ENCODE peak calls at places on chromosomes 11 and 22, in eight cellular contexts. N is colonic mucosa, A is caudate nucleus, S is lower lobe of right lung, K is HCT116, B is kidney, C is spleen, E is right lobe of liver. V is an unnamed sample.

GRCh38 chr22:29394931-29395581 is 6.7 kb upstream of the AP1B1 start:
- DNase-seq in N (peak; percentile 77), A (no peak), S (peak; percentile 65), K (peak; percentile 48), B (no peak), C (peak; percentile 85), E (peak; percentile 64), V (peak; percentile 70)

GRCh38 chr11:95891423-95892177 is 32.3 kb downstream of the MTMR2 start:
- DNase-seq in N (no peak), A (no peak), S (no peak), K (no peak), B (no peak), C (no peak), E (no peak), V (peak; percentile 64)

GRCh38 chr11:59173964-59174663 is 2.2 kb downstream of the DTX4 start:
- DNase-seq in N (peak; percentile 92), A (no peak), S (peak; percentile 80), K (no peak), B (peak; percentile 85), C (no peak), E (peak; percentile 88), V (no peak)

GRCh38 chr11:125211191-125211953 is 46.8 kb downstream of the PKNOX2 start:
- DNase-seq in N (no peak), A (no peak), S (no peak), K (no peak), B (no peak), C (peak; percentile 51), E (no peak), V (no peak)

GRCh38 chr11:68044145-68044813 is 5.5 kb downstream of the TCIRG1 start:
- DNase-seq in N (no peak), A (no peak), S (peak; percentile 34), K (no peak), B (no peak), C (peak; percentile 73), E (no peak), V (no peak)

GRCh38 chr11:115466122-115466521 is 38.1 kb downstream of the CADM1 start:
- DNase-seq in N (no peak), A (no peak), S (no peak), K (no peak), B (no peak), C (no peak), E (no peak), V (no peak)

GRCh38 chr22:44901301-44901700 is 108.5 kb downstream of the PHF21B start:
- DNase-seq in N (no peak), A (no peak), S (no peak), K (peak; percentile 7), B (no peak), C (no peak), E (no peak), V (no peak)

GRCh38 chr11:41431784-41432183 is 27.7 kb downstream of the LRRC4C start:
- DNase-seq in N (no peak), A (no peak), S (no peak), K (no peak), B (no peak), C (no peak), E (no peak), V (no peak)

GRCh38 chr11:36532908-36533601 is 23.0 kb upstream of the TRAF6 start:
- DNase-seq in N (no peak), A (no peak), S (no peak), K (no peak), B (no peak), C (no peak), E (no peak), V (peak; percentile 55)

GRCh38 chr11:124717786-124718634 is 21.7 kb upstream of the NRGN start:
- DNase-seq in N (no peak), A (no peak), S (peak; percentile 62), K (no peak), B (peak; percentile 71), C (peak; percentile 74), E (no peak), V (no peak)

GRCh38 chr11:120995184-120995583 is 28.7 kb upstream of the TBCEL start:
- DNase-seq in N (no peak), A (no peak), S (no peak), K (no peak), B (no peak), C (no peak), E (no peak), V (no peak)

GRCh38 chr11:121291896-121292502 is 572 bp upstream of the SC5D start:
- DNase-seq in N (no peak), A (no peak), S (no peak), K (no peak), B (no peak), C (no peak), E (no peak), V (no peak)

GRCh38 chr22:41401781-41402648 is 20.3 kb downstream of the TEF start:
- DNase-seq in N (peak; percentile 83), A (no peak), S (peak; percentile 81), K (no peak), B (peak; percentile 84), C (no peak), E (peak; percentile 92), V (peak; percentile 6)

GRCh38 chr11:104694259-104695070 is 203.8 kb downstream of the CASP12 start:
- DNase-seq in N (no peak), A (no peak), S (no peak), K (no peak), B (no peak), C (no peak), E (no peak), V (peak; percentile 54)

GRCh38 chr11:102783016-102783415 is 2.6 kb upstream of the MMP10 start:
- DNase-seq in N (no peak), A (no peak), S (no peak), K (no peak), B (no peak), C (no peak), E (no peak), V (no peak)

GRCh38 chr22:39244496-39245129 is at the start of gene PDGFB:
- DNase-seq in N (peak; percentile 42), A (no peak), S (no peak), K (no peak), B (no peak), C (no peak), E (no peak), V (no peak)

GRCh38 chr11:845872-846271 is 3.2 kb downstream of the TSPAN4 start:
- DNase-seq in N (no peak), A (no peak), S (no peak), K (no peak), B (no peak), C (no peak), E (no peak), V (no peak)

GRCh38 chr11:61959678-61960077 is 7.8 kb downstream of the FTH1 start:
- DNase-seq in N (no peak), A (no peak), S (no peak), K (no peak), B (peak; percentile 36), C (peak; percentile 71), E (no peak), V (no peak)

GRCh38 chr11:76443254-76443935 is 1.4 kb upstream of the EMSY start:
- DNase-seq in N (no peak), A (no peak), S (no peak), K (no peak), B (no peak), C (no peak), E (no peak), V (no peak)

DNA sequence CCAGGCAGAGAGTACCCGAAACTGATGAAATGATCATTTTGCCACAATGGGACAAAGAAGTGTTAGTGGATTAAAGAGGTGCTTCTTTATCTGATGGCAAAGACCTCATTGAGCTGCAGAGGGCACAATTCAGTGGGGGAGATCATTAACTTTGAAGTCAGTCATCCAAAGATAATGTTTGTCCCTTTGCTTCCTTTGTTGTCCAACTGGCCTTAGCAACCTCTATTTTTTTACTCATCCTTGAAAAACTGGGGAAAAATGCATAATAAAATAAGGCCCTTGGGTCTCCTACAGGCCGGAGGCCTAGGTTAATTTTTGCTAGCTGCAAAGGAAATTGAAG is 86.9 kb upstream of the HTATIP2 start:
- DNase-seq in N (no peak), A (no peak), S (no peak), K (no peak), B (no peak), C (no peak), E (no peak), V (no peak)
- H3K27ac ChIP-seq in N (no peak overlapping the region), A (no peak overlapping the region), S (no peak overlapping the region), K (no peak overlapping the region), B (no peak overlapping the region), C (no peak overlapping the region), E (no peak overlapping the region), V (no peak overlapping the region)

GRCh38 chr11:114063149-114063828 is 3.8 kb downstream of the ZBTB16 start:
- DNase-seq in N (no peak), A (no peak), S (no peak), K (no peak), B (no peak), C (no peak), E (no peak), V (no peak)

GRCh38 chr11:114065094-114065493 is 5.6 kb downstream of the ZBTB16 start:
- DNase-seq in N (no peak), A (no peak), S (no peak), K (no peak), B (no peak), C (no peak), E (no peak), V (no peak)

GRCh38 chr11:114062272-114062671 is 2.8 kb downstream of the ZBTB16 start:
- DNase-seq in N (no peak), A (no peak), S (no peak), K (no peak), B (no peak), C (no peak), E (no peak), V (no peak)

GRCh38 chr11:114064216-114064615 is 4.7 kb downstream of the ZBTB16 start:
- DNase-seq in N (no peak), A (no peak), S (no peak), K (no peak), B (no peak), C (no peak), E (peak; percentile 87), V (no peak)

GRCh38 chr11:114063829-114064201 is 4.3 kb downstream of the ZBTB16 start:
- DNase-seq in N (no peak), A (no peak), S (no peak), K (no peak), B (no peak), C (no peak), E (no peak), V (no peak)
- H3K27ac ChIP-seq in N (no peak overlapping the region), A (no peak overlapping the region), S (peak overlapping the region; percentile 31), K (no peak overlapping the region), B (no peak overlapping the region), C (no peak overlapping the region), E (no peak overlapping the region), V (no peak overlapping the region)

DNA sequence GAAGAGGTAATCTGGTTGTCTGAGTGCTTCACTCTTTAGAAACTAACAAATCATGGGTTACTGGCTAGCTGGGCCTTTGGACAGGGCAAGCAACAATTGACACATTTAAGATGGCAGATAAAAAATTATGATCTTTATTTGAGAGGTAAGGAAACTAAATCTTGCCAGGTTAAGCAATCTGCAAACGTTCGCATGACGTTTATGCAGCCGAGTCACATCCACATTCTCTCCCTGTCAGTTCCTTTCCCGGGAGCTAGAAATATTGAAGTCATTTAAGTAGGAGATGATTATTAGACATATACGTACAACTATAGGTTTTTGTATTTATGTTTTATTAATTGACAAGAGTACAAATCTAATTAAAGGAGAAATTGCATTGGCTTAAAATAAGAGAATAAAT is 57.4 kb upstream of the RCN1 start:
- DNase-seq in N (no peak), A (no peak), S (no peak), K (no peak), B (no peak), C (no peak), E (no peak), V (no peak)
- H3K27ac ChIP-seq in N (no peak overlapping the region), A (no peak overlapping the region), S (no peak overlapping the region), K (no peak overlapping the region), B (no peak overlapping the region), C (no peak overlapping the region), E (no peak overlapping the region), V (peak overlapping the region; percentile 98)

GRCh38 chr11:119909077-119909476 is 180.1 kb upstream of the NECTIN1 start:
- DNase-seq in N (no peak), A (no peak), S (no peak), K (no peak), B (no peak), C (peak; percentile 12), E (no peak), V (no peak)
- H3K27ac ChIP-seq in N (no peak overlapping the region), A (no peak overlapping the region), S (no peak overlapping the region), K (no peak overlapping the region), B (no peak overlapping the region), C (no peak overlapping the region), E (no peak overlapping the region), V (no peak overlapping the region)

V was measured in brain microvascular endothelial cell.